ENCODE peak calls at places on chromosomes 12 and 14, in nine cellular contexts. G, Y, I, C, Z, W, K, F and H are unnamed samples.
A peak's percentile ranks its signal among the peaks of the same experiment; 100 is the strongest.

GRCh38 chr12:124436366-124436765 is 131.0 kb downstream of the NCOR2 start:
- DNase-seq in G (no peak), Y (no peak), I (no peak), C (no peak), Z (no peak), W (no peak), K (no peak), F (no peak), H (no peak)

GRCh38 chr14:38120109-38120508 is 87.6 kb upstream of the SSTR1 start:
- DNase-seq in G (no peak), Y (no peak), I (no peak), C (no peak), Z (no peak), W (no peak), K (no peak), F (no peak), H (no peak)

GRCh38 chr14:100375273-100375962 is 52.3 kb downstream of the SLC25A47 start:
- DNase-seq in G (no peak), Y (peak; percentile 84), I (peak; percentile 98), C (no peak), Z (peak; percentile 91), W (peak; percentile 86), K (no peak), F (peak; percentile 70), H (peak; percentile 78)

GRCh38 chr12:132247718-132248438 is 81.5 kb downstream of the GALNT9 start:
- DNase-seq in G (no peak), Y (no peak), I (no peak), C (no peak), Z (no peak), W (no peak), K (no peak), F (no peak), H (no peak)

GRCh38 chr12:39990122-39991101 is 115.5 kb downstream of the SLC2A13 start:
- DNase-seq in G (no peak), Y (peak; percentile 19), I (peak; percentile 39), C (peak; percentile 35), Z (peak; percentile 71), W (no peak), K (peak; percentile 42), F (peak; percentile 25), H (no peak)

GRCh38 chr14:63192085-63192484 is 12.2 kb upstream of the RHOJ start:
- DNase-seq in G (no peak), Y (no peak), I (no peak), C (no peak), Z (no peak), W (no peak), K (no peak), F (no peak), H (no peak)

GRCh38 chr14:102930753-102931579 is 8.5 kb downstream of the AMN start:
- DNase-seq in G (no peak), Y (peak; percentile 31), I (peak; percentile 43), C (no peak), Z (no peak), W (peak; percentile 72), K (no peak), F (peak; percentile 42), H (no peak)

GRCh38 chr14:99756796-99757195 is 36.4 kb upstream of the EML1 start:
- DNase-seq in G (no peak), Y (no peak), I (no peak), C (no peak), Z (peak; percentile 49), W (no peak), K (no peak), F (no peak), H (no peak)

GRCh38 chr14:61421212-61421923 is 100.0 kb downstream of the PRKCH start:
- DNase-seq in G (no peak), Y (no peak), I (no peak), C (no peak), Z (no peak), W (no peak), K (no peak), F (no peak), H (no peak)

GRCh38 chr12:60394680-60395079 is 798.9 kb downstream of the SLC16A7 start:
- DNase-seq in G (no peak), Y (peak; percentile 79), I (peak; percentile 88), C (no peak), Z (no peak), W (no peak), K (no peak), F (no peak), H (peak; percentile 81)

GRCh38 chr14:23647619-23648018 is 11.5 kb downstream of the DHRS2 start:
- DNase-seq in G (no peak), Y (no peak), I (no peak), C (no peak), Z (no peak), W (no peak), K (no peak), F (no peak), H (no peak)

GRCh38 chr14:100893228-100893601 is 10.3 kb downstream of the RTL1 start:
- DNase-seq in G (no peak), Y (no peak), I (no peak), C (no peak), Z (peak; percentile 35), W (no peak), K (no peak), F (no peak), H (no peak)

GRCh38 chr12:65248656-65249633 is 29.5 kb upstream of the MSRB3 start:
- DNase-seq in G (no peak), Y (no peak), I (no peak), C (no peak), Z (no peak), W (no peak), K (no peak), F (no peak), H (no peak)

GRCh38 chr12:106074706-106075392 is 63.9 kb downstream of the NUAK1 start:
- DNase-seq in G (no peak), Y (no peak), I (peak; percentile 66), C (no peak), Z (no peak), W (no peak), K (no peak), F (no peak), H (peak; percentile 51)

GRCh38 chr14:93804654-93805053 is 16.4 kb upstream of the PRIMA1 start:
- DNase-seq in G (no peak), Y (no peak), I (no peak), C (no peak), Z (no peak), W (no peak), K (no peak), F (no peak), H (no peak)

GRCh38 chr12:21656931-21657335 is 709 bp downstream of the LDHB start:
- DNase-seq in G (no peak), Y (peak; percentile 40), I (peak; percentile 49), C (no peak), Z (peak; percentile 66), W (peak; percentile 71), K (peak; percentile 10), F (peak; percentile 85), H (peak; percentile 16)

GRCh38 chr14:92600318-92601053 is 86.9 kb downstream of the RIN3 start:
- DNase-seq in G (no peak), Y (peak; percentile 78), I (peak; percentile 93), C (no peak), Z (no peak), W (no peak), K (no peak), F (no peak), H (peak; percentile 89)

GRCh38 chr14:71465316-71465715 is 466.9 kb upstream of the RGS6 start:
- DNase-seq in G (no peak), Y (no peak), I (peak; percentile 46), C (no peak), Z (no peak), W (no peak), K (no peak), F (no peak), H (peak; percentile 35)

GRCh38 chr14:33030406-33030805 is 91.7 kb downstream of the NPAS3 start:
- DNase-seq in G (no peak), Y (no peak), I (no peak), C (no peak), Z (no peak), W (no peak), K (no peak), F (no peak), H (no peak)

GRCh38 chr14:51848120-51848519 is 12.3 kb upstream of the GNG2 start:
- DNase-seq in G (no peak), Y (peak; percentile 91), I (no peak), C (no peak), Z (no peak), W (no peak), K (no peak), F (no peak), H (no peak)

GRCh38 chr12:122862110-122862634 is 26.9 kb downstream of the HIP1R start:
- DNase-seq in G (no peak), Y (no peak), I (no peak), C (no peak), Z (peak; percentile 64), W (no peak), K (no peak), F (no peak), H (no peak)

GRCh38 chr12:91778938-91779400 is 366.7 kb downstream of the BTG1 start:
- DNase-seq in G (no peak), Y (peak; percentile 99), I (peak; percentile 92), C (no peak), Z (no peak), W (no peak), K (peak; percentile 3), F (no peak), H (peak; percentile 94)

GRCh38 chr14:69483765-69484443 is 624 bp upstream of the PLEKHD1 start:
- DNase-seq in G (no peak), Y (peak; percentile 20), I (no peak), C (no peak), Z (peak; percentile 73), W (no peak), K (no peak), F (peak; percentile 84), H (no peak)

GRCh38 chr14:64910847-64911495 is 3.3 kb upstream of the CHURC1 start:
- DNase-seq in G (no peak), Y (no peak), I (peak; percentile 33), C (no peak), Z (no peak), W (no peak), K (no peak), F (no peak), H (peak; percentile 42)

GRCh38 chr14:32008602-32009193 is 68.4 kb upstream of the ARHGAP5 start:
- DNase-seq in G (no peak), Y (no peak), I (no peak), C (no peak), Z (no peak), W (no peak), K (no peak), F (no peak), H (no peak)

GRCh38 chr14:24067133-24068082 is 4.0 kb upstream of the CPNE6 start:
- DNase-seq in G (no peak), Y (no peak), I (no peak), C (no peak), Z (peak; percentile 19), W (no peak), K (no peak), F (no peak), H (no peak)